ENCODE peak calls at places on chromosomes 1 and 21, in seven cellular contexts. V is right lobe of liver; L is DND-41; I is uterus; G is A549; U is ovary; Z is effector memory CD4-positive, alpha-beta T cell. Y is an unnamed sample. For H3K4me1, the result is how much of the 10 kb centered on the place peaks cover.

GRCh38 chr1:89576016-89576415 is 51.4 kb downstream of the LRRC8B start:
- DNase-seq in G (no peak), V (no peak), U (no peak), I (no peak), L (no peak), Z (no peak), Y (no peak)

GRCh38 chr21:20822559-20823133 is 175.6 kb upstream of the NCAM2 start:
- DNase-seq in V (no peak), Z (no peak), G (no peak), I (no peak), L (no peak), U (no peak), Y (no peak)

GRCh38 chr1:81672766-81673165 is 128.0 kb upstream of the ADGRL2 start:
- DNase-seq in V (no peak), L (no peak), G (no peak), I (no peak), U (no peak), Z (no peak), Y (no peak)

GRCh38 chr1:224852901-224853568 is 76.4 kb upstream of the DNAH14 start:
- DNase-seq in G (peak), L (peak), I (no peak), Z (no peak), V (no peak), U (no peak), Y (no peak)

GRCh38 chr21:38988211-38989096 is 182.7 kb downstream of the ETS2 start:
- DNase-seq in G (no peak), I (no peak), U (no peak), L (peak), V (no peak), Z (no peak), Y (no peak)

GRCh38 chr21:33748903-33749302 is 106.6 kb downstream of the ITSN1 start:
- DNase-seq in U (no peak), G (no peak), I (no peak), Z (no peak), V (no peak), L (no peak), Y (no peak)

GRCh38 chr1:217472915-217473314 is 158.0 kb downstream of the GPATCH2 start:
- DNase-seq in V (no peak), Z (no peak), L (no peak), I (no peak), G (no peak), U (no peak), Y (no peak)

GRCh38 chr1:9404117-9404516 is 111.4 kb downstream of the SPSB1 start:
- DNase-seq in I (no peak), V (no peak), Z (no peak), L (no peak), U (no peak), G (no peak), Y (no peak)

GRCh38 chr1:73781257-73781656 is 416.7 kb downstream of the LRRIQ3 start:
- DNase-seq in G (no peak), L (no peak), I (no peak), V (no peak), U (no peak), Z (no peak), Y (no peak)
- H3K27ac ChIP-seq in G (peak), L (no peak), I (no peak), V (no peak), U (no peak), Z (no peak), Y (no peak)

GRCh38 chr1:165795894-165796293 is 27.2 kb upstream of the TMCO1 start:
- DNase-seq in L (no peak), Z (no peak), I (no peak), V (no peak), U (no peak), G (no peak), Y (no peak)
- H3K4me3 ChIP-seq in L (no peak), Z (no peak), I (no peak), V (no peak), U (no peak), G (no peak), Y (no peak)

DNA sequence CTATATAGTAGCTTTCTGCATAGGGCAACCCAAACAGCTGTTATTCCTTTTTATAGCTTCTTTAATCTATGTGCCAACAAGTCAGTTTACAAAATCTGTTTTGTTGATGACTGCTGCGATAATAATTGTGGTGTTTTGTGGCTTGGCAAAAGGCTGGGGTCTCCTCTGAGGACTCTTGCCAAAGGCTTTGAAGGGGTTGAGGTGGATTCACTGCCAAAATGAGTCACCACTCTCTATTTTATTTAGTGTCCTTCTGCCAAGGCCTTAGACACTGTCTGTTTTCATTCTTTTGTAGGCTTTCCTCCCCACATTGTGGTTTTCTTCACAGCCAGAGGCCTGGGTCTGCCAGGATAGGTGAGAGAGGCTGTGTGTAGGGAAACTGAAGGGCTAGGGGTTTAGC is 161.8 kb downstream of the NFIA start:
- DNase-seq in I (no peak), G (no peak), U (no peak), Z (no peak), L (no peak), V (no peak), Y (no peak)
- H3K4me1 ChIP-seq in I (under half), G (under half), U (under half), Z (under half), L (under half), V (under half), Y (under half)

GRCh38 chr1:60390593-60391282 is 317.2 kb upstream of the C1orf87 start:
- DNase-seq in V (no peak), U (no peak), I (no peak), L (no peak), Z (no peak), G (no peak), Y (no peak)

DNA sequence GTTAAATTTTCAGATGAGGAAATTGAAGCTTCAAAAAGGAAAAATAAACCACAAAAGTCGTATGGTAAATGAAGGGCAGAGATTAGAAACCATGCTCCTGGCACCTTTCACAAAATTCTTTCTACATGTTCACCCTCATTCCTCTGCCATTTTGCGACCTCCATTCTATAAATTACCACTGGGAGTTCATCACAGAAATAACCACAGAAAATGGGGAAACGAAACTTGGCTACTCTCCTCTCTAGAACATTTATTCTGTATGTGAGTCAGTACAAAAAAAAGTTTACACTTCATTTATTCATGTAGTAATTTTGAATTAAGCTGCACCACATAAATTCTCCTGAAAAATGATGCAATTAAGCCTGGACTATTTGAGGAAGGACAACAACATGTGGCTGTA is 320.9 kb upstream of the C1orf87 start:
- DNase-seq in I (no peak), V (no peak), U (no peak), L (no peak), G (no peak), Z (no peak), Y (no peak)
- H3K27ac ChIP-seq in I (no peak), V (no peak), U (no peak), L (no peak), G (no peak), Z (no peak), Y (no peak)

GRCh38 chr1:229554886-229555621 is 3.5 kb downstream of the ABCB10 start:
- DNase-seq in L (peak), V (no peak), Z (no peak), G (no peak), U (no peak), I (no peak), Y (no peak)
- H3K4me3 ChIP-seq in L (no peak), V (no peak), Z (no peak), G (no peak), U (no peak), I (no peak), Y (no peak)

GRCh38 chr1:153545067-153546055 is at the start of gene S100A4:
- DNase-seq in V (peak), I (peak), G (peak), L (peak), Z (peak), U (peak), Y (peak)
- H3K4me1 ChIP-seq in V (under half), I (under half), G (half or more), L (half or more), Z (half or more), U (under half), Y (half or more)

GRCh38 chr1:246435421-246436041 is 71.5 kb downstream of the SMYD3 start:
- DNase-seq in V (no peak), L (no peak), I (no peak), U (no peak), Z (no peak), G (no peak), Y (no peak)
- H3K27ac ChIP-seq in V (no peak), L (no peak), I (no peak), U (no peak), Z (no peak), G (peak), Y (no peak)

GRCh38 chr1:115013792-115014191 is 15.8 kb upstream of the TSHB start:
- DNase-seq in G (no peak), L (no peak), Z (no peak), U (no peak), V (no peak), I (no peak), Y (no peak)
- H3K4me3 ChIP-seq in G (no peak), L (no peak), Z (no peak), U (no peak), V (no peak), I (no peak), Y (no peak)

GRCh38 chr1:211133841-211134669 is at the start of gene KCNH1:
- DNase-seq in Z (peak), L (peak), I (peak), G (peak), V (peak), U (peak), Y (peak)

GRCh38 chr1:211129790-211130189 is 4.2 kb downstream of the KCNH1 start:
- DNase-seq in I (no peak), Z (no peak), V (no peak), U (no peak), G (no peak), L (no peak), Y (no peak)

GRCh38 chr1:211132681-211133392 is 1.1 kb downstream of the KCNH1 start:
- DNase-seq in I (no peak), U (no peak), L (no peak), G (no peak), Z (no peak), V (no peak), Y (no peak)

GRCh38 chr1:211133393-211133840 is 531 bp downstream of the KCNH1 start:
- DNase-seq in U (no peak), Z (no peak), L (no peak), I (no peak), G (peak), V (no peak), Y (no peak)

GRCh38 chr1:211135342-211135950 is 1.5 kb upstream of the KCNH1 start:
- DNase-seq in V (no peak), L (no peak), Z (no peak), G (peak), I (no peak), U (no peak), Y (no peak)
- H3K4me1 ChIP-seq in V (under half), L (under half), Z (under half), G (under half), I (under half), U (under half), Y (under half)

GRCh38 chr1:176560681-176561080 is 97.7 kb downstream of the PAPPA2 start:
- DNase-seq in G (no peak), V (no peak), Z (no peak), I (no peak), L (no peak), U (no peak), Y (no peak)
- H3K27ac ChIP-seq in G (no peak), V (no peak), Z (no peak), I (peak), L (no peak), U (no peak), Y (no peak)

Y was measured in naive thymus-derived CD4-positive, alpha-beta T cell.